ENCODE peak calls at places on chromosomes 7 and 10, in eight cellular contexts. One of them, this sample, is unnamed.

GRCh38 chr7:108137040-108137439 is 6.9 kb upstream of the LAMB4 start:
- DNase-seq in CD8-positive, alpha-beta T cell: no peak
- DNase-seq in aorta: no peak
- DNase-seq in SJCRH30: no peak
- DNase-seq in fibroblast of lung: no peak
- DNase-seq in endodermal cell: no peak
- DNase-seq in left lung: no peak
- DNase-seq in MG63: no peak
- DNase-seq in this sample: no peak

GRCh38 chr7:115548756-115549155 is 481.8 kb downstream of the TFEC start:
- DNase-seq in left lung: no peak
- DNase-seq in aorta: no peak
- DNase-seq in SJCRH30: no peak
- DNase-seq in MG63: no peak
- DNase-seq in fibroblast of lung: no peak
- DNase-seq in endodermal cell: no peak
- DNase-seq in CD8-positive, alpha-beta T cell: no peak
- DNase-seq in this sample: no peak

GRCh38 chr7:103134866-103135554 is 13.9 kb downstream of the NAPEPLD start:
- DNase-seq in endodermal cell: no peak
- DNase-seq in SJCRH30: no peak
- DNase-seq in aorta: no peak
- DNase-seq in MG63: no peak
- DNase-seq in fibroblast of lung: peak; percentile 64
- DNase-seq in left lung: no peak
- DNase-seq in CD8-positive, alpha-beta T cell: no peak
- DNase-seq in this sample: no peak

GRCh38 chr7:116227678-116228239 is 17.4 kb downstream of the TES start:
- DNase-seq in fibroblast of lung: peak; percentile 85
- DNase-seq in endodermal cell: no peak
- DNase-seq in MG63: no peak
- DNase-seq in left lung: no peak
- DNase-seq in SJCRH30: no peak
- DNase-seq in CD8-positive, alpha-beta T cell: no peak
- DNase-seq in aorta: no peak
- DNase-seq in this sample: peak; percentile 87

GRCh38 chr7:47521816-47522561 is 59.9 kb downstream of the TNS3 start:
- DNase-seq in SJCRH30: no peak
- DNase-seq in MG63: no peak
- DNase-seq in CD8-positive, alpha-beta T cell: no peak
- DNase-seq in left lung: no peak
- DNase-seq in aorta: no peak
- DNase-seq in endodermal cell: no peak
- DNase-seq in fibroblast of lung: no peak
- DNase-seq in this sample: no peak

GRCh38 chr7:14047709-14048399 is 58.4 kb upstream of the ETV1 start:
- DNase-seq in fibroblast of lung: no peak
- DNase-seq in MG63: no peak
- DNase-seq in aorta: no peak
- DNase-seq in endodermal cell: no peak
- DNase-seq in SJCRH30: no peak
- DNase-seq in left lung: no peak
- DNase-seq in CD8-positive, alpha-beta T cell: no peak
- DNase-seq in this sample: no peak

GRCh38 chr7:44307301-44307900 is 18.0 kb downstream of the CAMK2B start:
- DNase-seq in endodermal cell: peak; percentile 76
- DNase-seq in CD8-positive, alpha-beta T cell: peak; percentile 8
- DNase-seq in MG63: peak; percentile 85
- DNase-seq in SJCRH30: peak; percentile 45
- DNase-seq in aorta: no peak
- DNase-seq in left lung: peak; percentile 28
- DNase-seq in fibroblast of lung: peak; percentile 54
- DNase-seq in this sample: peak; percentile 18

GRCh38 chr10:52391927-52392602 is 78.0 kb downstream of the DKK1 start:
- DNase-seq in fibroblast of lung: no peak
- DNase-seq in MG63: no peak
- DNase-seq in CD8-positive, alpha-beta T cell: no peak
- DNase-seq in endodermal cell: no peak
- DNase-seq in left lung: no peak
- DNase-seq in SJCRH30: peak; percentile 40
- DNase-seq in aorta: no peak
- DNase-seq in this sample: no peak

GRCh38 chr10:132538790-132539421 is 1.3 kb downstream of the INPP5A start:
- DNase-seq in aorta: no peak
- DNase-seq in CD8-positive, alpha-beta T cell: no peak
- DNase-seq in SJCRH30: no peak
- DNase-seq in MG63: no peak
- DNase-seq in endodermal cell: no peak
- DNase-seq in fibroblast of lung: no peak
- DNase-seq in left lung: peak; percentile 34
- DNase-seq in this sample: no peak

GRCh38 chr10:128150045-128150493 is 23.8 kb upstream of the MKI67 start:
- DNase-seq in fibroblast of lung: peak; percentile 66
- DNase-seq in aorta: peak; percentile 62
- DNase-seq in MG63: peak; percentile 65
- DNase-seq in left lung: peak; percentile 66
- DNase-seq in SJCRH30: no peak
- DNase-seq in endodermal cell: peak; percentile 93
- DNase-seq in CD8-positive, alpha-beta T cell: peak; percentile 73
- DNase-seq in this sample: no peak

DNA sequence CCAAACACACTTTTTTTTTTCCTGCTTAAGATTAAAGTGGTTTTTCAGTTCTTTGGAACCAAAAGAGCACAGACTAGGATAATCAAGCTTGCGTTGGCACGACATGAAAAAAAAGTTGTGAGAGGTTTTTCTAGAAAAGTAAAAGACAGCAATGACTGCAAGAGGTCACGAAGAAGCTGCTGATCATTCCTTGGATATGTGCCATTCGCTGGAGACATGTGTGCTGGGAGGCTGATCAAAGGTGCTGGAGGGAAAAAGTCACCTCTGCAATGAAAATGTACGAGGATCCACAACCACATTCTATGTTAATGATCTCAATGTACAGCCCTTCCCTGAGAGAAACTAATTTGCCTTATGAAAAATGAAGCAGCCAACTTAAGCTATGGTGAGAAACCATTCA is 5.4 kb downstream of the AKR1B1 start:
- DNase-seq in MG63: no peak
- DNase-seq in fibroblast of lung: no peak
- DNase-seq in endodermal cell: no peak
- DNase-seq in CD8-positive, alpha-beta T cell: no peak
- DNase-seq in aorta: no peak
- DNase-seq in SJCRH30: no peak
- DNase-seq in left lung: no peak
- DNase-seq in this sample: no peak
- H3K36me3 ChIP-seq in MG63: peaks cover 3% of the 10 kb centered on the region
- H3K36me3 ChIP-seq in fibroblast of lung: peaks cover 8% of the 10 kb centered on the region
- H3K36me3 ChIP-seq in endodermal cell: peaks cover 77% of the 10 kb centered on the region
- H3K36me3 ChIP-seq in CD8-positive, alpha-beta T cell: peaks cover 21% of the 10 kb centered on the region
- H3K36me3 ChIP-seq in aorta: no peaks in the 10 kb centered on the region
- H3K36me3 ChIP-seq in SJCRH30: peaks cover 31% of the 10 kb centered on the region
- H3K36me3 ChIP-seq in left lung: peaks cover 27% of the 10 kb centered on the region
- H3K36me3 ChIP-seq in this sample: no peaks in the 10 kb centered on the region

DNA sequence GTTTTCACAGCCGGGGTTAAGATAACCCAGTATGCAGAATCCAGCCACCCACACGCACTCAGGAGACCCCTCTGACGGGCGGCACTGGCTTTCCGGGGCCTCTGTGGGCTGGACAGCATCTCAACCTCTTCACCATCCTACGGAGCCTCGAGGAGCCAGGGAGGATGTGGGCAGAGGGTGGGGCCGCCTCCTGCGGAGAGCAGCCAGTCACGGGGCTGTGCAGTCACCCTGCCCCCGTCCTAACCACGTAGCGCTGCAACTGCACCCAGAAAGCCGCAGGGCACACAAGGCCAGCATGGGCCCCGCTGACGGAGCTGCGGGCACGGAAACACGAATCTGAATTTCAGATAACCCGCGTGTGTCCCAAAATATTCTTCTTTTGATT is 270.3 kb downstream of the ELFN1 start:
- DNase-seq in fibroblast of lung: peak; percentile 36
- DNase-seq in aorta: peak; percentile 91
- DNase-seq in SJCRH30: peak; percentile 24
- DNase-seq in left lung: peak; percentile 91
- DNase-seq in CD8-positive, alpha-beta T cell: peak; percentile 90
- DNase-seq in endodermal cell: no peak
- DNase-seq in MG63: peak; percentile 87
- DNase-seq in this sample: no peak
- H3K4me3 ChIP-seq in fibroblast of lung: no peak overlapping the region
- H3K4me3 ChIP-seq in aorta: no peak overlapping the region
- H3K4me3 ChIP-seq in SJCRH30: no peak overlapping the region
- H3K4me3 ChIP-seq in left lung: peak overlapping the region; percentile 0
- H3K4me3 ChIP-seq in CD8-positive, alpha-beta T cell: peak overlapping the region; percentile 65
- H3K4me3 ChIP-seq in endodermal cell: no peak overlapping the region
- H3K4me3 ChIP-seq in MG63: no peak overlapping the region
- H3K4me3 ChIP-seq in this sample: no peak overlapping the region

DNA sequence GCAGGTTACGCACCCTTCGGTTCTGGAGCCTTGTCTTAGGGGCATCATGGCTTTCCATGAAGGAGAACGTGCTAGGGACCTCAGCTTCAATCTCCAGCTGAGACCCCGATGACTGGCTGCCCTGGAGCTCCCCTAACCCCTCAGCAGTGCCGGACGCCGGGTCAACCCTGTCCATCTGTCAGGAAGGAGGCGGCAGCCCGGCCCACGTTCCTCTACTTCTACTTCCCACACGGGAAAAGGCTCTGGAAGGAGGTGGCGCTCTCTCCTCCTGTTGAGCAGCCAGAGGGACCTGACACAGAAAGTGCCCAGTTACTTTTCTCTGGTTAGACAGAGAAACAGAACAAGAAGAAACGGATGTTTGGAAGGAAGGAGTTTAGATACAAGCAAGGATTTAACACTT is 87.4 kb downstream of the DYNC2I1 start:
- DNase-seq in MG63: no peak
- DNase-seq in endodermal cell: no peak
- DNase-seq in fibroblast of lung: no peak
- DNase-seq in aorta: no peak
- DNase-seq in CD8-positive, alpha-beta T cell: no peak
- DNase-seq in left lung: no peak
- DNase-seq in SJCRH30: no peak
- DNase-seq in this sample: no peak
- H3K36me3 ChIP-seq in MG63: no peaks in the 10 kb centered on the region
- H3K36me3 ChIP-seq in endodermal cell: peaks cover 27% of the 10 kb centered on the region
- H3K36me3 ChIP-seq in fibroblast of lung: peaks cover 4% of the 10 kb centered on the region
- H3K36me3 ChIP-seq in aorta: no peaks in the 10 kb centered on the region
- H3K36me3 ChIP-seq in CD8-positive, alpha-beta T cell: peaks cover 14% of the 10 kb centered on the region
- H3K36me3 ChIP-seq in left lung: peaks cover 76% of the 10 kb centered on the region
- H3K36me3 ChIP-seq in SJCRH30: peaks cover 2% of the 10 kb centered on the region
- H3K36me3 ChIP-seq in this sample: no peaks in the 10 kb centered on the region

DNA sequence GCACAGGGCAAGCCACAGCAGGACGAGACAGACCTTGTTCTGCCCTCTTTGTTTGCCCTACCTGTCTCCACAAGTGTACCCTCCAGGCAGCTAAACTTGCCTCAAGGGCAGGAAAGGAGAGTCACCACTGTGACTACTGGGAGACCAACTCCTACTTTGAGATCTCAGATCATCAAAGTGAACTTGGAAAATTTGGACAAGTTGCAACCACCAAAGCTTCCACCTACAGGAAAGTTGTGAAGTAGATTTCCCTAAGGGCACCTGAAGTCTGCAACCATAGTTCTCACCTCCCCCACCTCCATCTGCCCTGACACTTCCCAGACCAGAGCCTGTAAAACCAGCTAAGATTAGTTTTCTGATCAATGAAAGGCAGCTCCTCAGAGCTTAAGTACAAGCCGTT is 2.5 kb upstream of the WDR91 start:
- DNase-seq in fibroblast of lung: no peak
- DNase-seq in endodermal cell: no peak
- DNase-seq in left lung: no peak
- DNase-seq in aorta: no peak
- DNase-seq in SJCRH30: no peak
- DNase-seq in MG63: no peak
- DNase-seq in CD8-positive, alpha-beta T cell: no peak
- DNase-seq in this sample: no peak
- H3K4me3 ChIP-seq in fibroblast of lung: no peak overlapping the region
- H3K4me3 ChIP-seq in endodermal cell: no peak overlapping the region
- H3K4me3 ChIP-seq in left lung: no peak overlapping the region
- H3K4me3 ChIP-seq in aorta: no peak overlapping the region
- H3K4me3 ChIP-seq in SJCRH30: no peak overlapping the region
- H3K4me3 ChIP-seq in MG63: no peak overlapping the region
- H3K4me3 ChIP-seq in CD8-positive, alpha-beta T cell: no peak overlapping the region
- H3K4me3 ChIP-seq in this sample: no peak overlapping the region

GRCh38 chr7:6157685-6158423 is 114.6 kb downstream of the CYTH3 start:
- DNase-seq in SJCRH30: no peak
- DNase-seq in fibroblast of lung: no peak
- DNase-seq in left lung: no peak
- DNase-seq in aorta: no peak
- DNase-seq in CD8-positive, alpha-beta T cell: no peak
- DNase-seq in endodermal cell: no peak
- DNase-seq in MG63: no peak
- DNase-seq in this sample: no peak
- H3K36me3 ChIP-seq in SJCRH30: peaks cover 57% of the 10 kb centered on the region
- H3K36me3 ChIP-seq in fibroblast of lung: peaks cover 15% of the 10 kb centered on the region
- H3K36me3 ChIP-seq in left lung: peaks cover 96% of the 10 kb centered on the region
- H3K36me3 ChIP-seq in aorta: no peaks in the 10 kb centered on the region
- H3K36me3 ChIP-seq in CD8-positive, alpha-beta T cell: peaks cover 15% of the 10 kb centered on the region
- H3K36me3 ChIP-seq in endodermal cell: peaks cover 48% of the 10 kb centered on the region
- H3K36me3 ChIP-seq in MG63: peaks cover 32% of the 10 kb centered on the region
- H3K36me3 ChIP-seq in this sample: peaks cover 9% of the 10 kb centered on the region

DNA sequence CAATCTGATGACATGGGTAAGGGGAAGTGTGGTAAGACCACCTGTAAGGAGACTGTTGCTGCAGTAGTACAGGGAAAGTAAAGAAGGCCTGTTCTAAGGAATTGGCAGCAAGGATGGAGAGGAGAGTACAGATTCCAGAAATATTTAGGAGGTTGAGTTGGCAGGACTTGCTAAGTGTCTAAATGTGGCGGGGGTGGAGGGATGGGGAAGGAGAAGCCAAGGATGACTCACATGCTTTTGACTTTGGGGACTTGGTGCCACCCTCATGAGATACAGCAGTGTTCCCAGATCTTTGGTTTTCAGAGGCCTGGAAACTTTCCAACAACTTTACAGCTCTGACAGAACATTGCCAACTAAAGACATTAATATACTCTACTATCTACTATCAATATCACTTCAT is 45.4 kb downstream of the CDK6 start:
- DNase-seq in fibroblast of lung: peak; percentile 50
- DNase-seq in CD8-positive, alpha-beta T cell: no peak
- DNase-seq in endodermal cell: no peak
- DNase-seq in left lung: no peak
- DNase-seq in SJCRH30: no peak
- DNase-seq in aorta: peak; percentile 52
- DNase-seq in MG63: peak; percentile 36
- DNase-seq in this sample: no peak
- H3K4me3 ChIP-seq in fibroblast of lung: no peak overlapping the region
- H3K4me3 ChIP-seq in CD8-positive, alpha-beta T cell: no peak overlapping the region
- H3K4me3 ChIP-seq in endodermal cell: no peak overlapping the region
- H3K4me3 ChIP-seq in left lung: no peak overlapping the region
- H3K4me3 ChIP-seq in SJCRH30: no peak overlapping the region
- H3K4me3 ChIP-seq in aorta: no peak overlapping the region
- H3K4me3 ChIP-seq in MG63: no peak overlapping the region
- H3K4me3 ChIP-seq in this sample: no peak overlapping the region

DNA sequence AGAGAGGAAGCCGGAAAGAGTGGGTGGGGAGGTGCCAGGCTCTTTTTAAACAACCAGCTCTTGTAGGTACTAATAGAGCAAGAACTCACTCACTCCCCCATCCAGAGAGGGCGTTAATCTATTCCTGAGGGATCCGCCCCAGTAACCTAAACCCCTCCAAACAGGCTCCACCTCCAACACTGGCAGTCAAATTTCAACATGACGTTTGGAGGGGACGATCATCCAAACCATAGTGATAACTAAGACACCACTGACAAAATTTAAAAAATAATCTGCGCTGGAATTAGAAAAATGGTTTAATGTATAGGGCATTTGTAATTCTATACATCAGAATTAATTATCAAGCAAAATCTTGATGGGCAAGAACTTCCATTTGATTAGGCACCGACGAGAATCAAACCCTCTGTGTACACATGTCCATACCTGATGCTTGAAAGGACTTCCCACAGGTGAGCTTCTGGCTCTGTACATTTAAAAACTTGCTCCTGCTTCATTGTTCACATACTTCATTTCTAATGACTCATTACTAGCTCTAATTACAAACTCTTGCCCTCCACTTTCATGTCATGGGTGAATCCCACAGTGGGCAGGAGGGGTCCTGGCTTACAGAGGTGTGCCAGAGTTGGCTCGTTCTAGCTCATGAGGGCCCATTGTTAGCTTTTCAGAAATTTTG is 20.6 kb upstream of the KDM7A start:
- DNase-seq in endodermal cell: no peak
- DNase-seq in aorta: no peak
- DNase-seq in fibroblast of lung: no peak
- DNase-seq in SJCRH30: no peak
- DNase-seq in left lung: no peak
- DNase-seq in MG63: no peak
- DNase-seq in CD8-positive, alpha-beta T cell: no peak
- DNase-seq in this sample: no peak
- H3K36me3 ChIP-seq in endodermal cell: no peaks in the 10 kb centered on the region
- H3K36me3 ChIP-seq in aorta: no peaks in the 10 kb centered on the region
- H3K36me3 ChIP-seq in fibroblast of lung: no peaks in the 10 kb centered on the region
- H3K36me3 ChIP-seq in SJCRH30: no peaks in the 10 kb centered on the region
- H3K36me3 ChIP-seq in left lung: no peaks in the 10 kb centered on the region
- H3K36me3 ChIP-seq in MG63: no peaks in the 10 kb centered on the region
- H3K36me3 ChIP-seq in CD8-positive, alpha-beta T cell: no peaks in the 10 kb centered on the region
- H3K36me3 ChIP-seq in this sample: no peaks in the 10 kb centered on the region